ENCODE peak calls at places on chromosomes 12 and 14, in six cellular contexts. One of them, this sample, is unnamed.

GRCh38 chr12:112546339-112546738 is 127.6 kb downstream of the PTPN11 start:
- DNase-seq in testis: no peak
- DNase-seq in NCI-H2081: no peak
- DNase-seq in effector CD4-positive, alpha-beta T cell: no peak
- DNase-seq in cerebellar cortex: no peak
- DNase-seq in NCI-H146: no peak
- DNase-seq in this sample: no peak

GRCh38 chr12:31896514-31897039 is 62.6 kb upstream of the RESF1 start:
- DNase-seq in NCI-H146: no peak
- DNase-seq in NCI-H2081: no peak
- DNase-seq in cerebellar cortex: no peak
- DNase-seq in testis: peak; percentile 60
- DNase-seq in effector CD4-positive, alpha-beta T cell: peak; percentile 69
- DNase-seq in this sample: no peak

GRCh38 chr12:98852181-98852580 is 207.1 kb downstream of the APAF1 start:
- DNase-seq in testis: no peak
- DNase-seq in effector CD4-positive, alpha-beta T cell: no peak
- DNase-seq in NCI-H2081: no peak
- DNase-seq in cerebellar cortex: no peak
- DNase-seq in NCI-H146: no peak
- DNase-seq in this sample: no peak

GRCh38 chr12:116164976-116165425 is 112.5 kb downstream of the MED13L start:
- DNase-seq in cerebellar cortex: no peak
- DNase-seq in NCI-H146: no peak
- DNase-seq in NCI-H2081: no peak
- DNase-seq in testis: no peak
- DNase-seq in effector CD4-positive, alpha-beta T cell: no peak
- DNase-seq in this sample: no peak

GRCh38 chr14:75757644-75758402 is 96.8 kb downstream of the TTLL5 start:
- DNase-seq in NCI-H146: no peak
- DNase-seq in testis: no peak
- DNase-seq in cerebellar cortex: no peak
- DNase-seq in effector CD4-positive, alpha-beta T cell: no peak
- DNase-seq in NCI-H2081: no peak
- DNase-seq in this sample: no peak

GRCh38 chr12:83826112-83826511 is 1086.5 kb downstream of the SLC6A15 start:
- DNase-seq in effector CD4-positive, alpha-beta T cell: no peak
- DNase-seq in NCI-H146: no peak
- DNase-seq in testis: peak; percentile 58
- DNase-seq in NCI-H2081: no peak
- DNase-seq in cerebellar cortex: no peak
- DNase-seq in this sample: no peak

GRCh38 chr12:7374423-7375144 is 69.4 kb downstream of the CD163L1 start:
- DNase-seq in effector CD4-positive, alpha-beta T cell: no peak
- DNase-seq in testis: peak; percentile 19
- DNase-seq in NCI-H2081: no peak
- DNase-seq in NCI-H146: peak; percentile 31
- DNase-seq in cerebellar cortex: peak; percentile 24
- DNase-seq in this sample: no peak

GRCh38 chr14:105203057-105203494 is 22.0 kb upstream of the NUDT14 start:
- DNase-seq in testis: peak; percentile 78
- DNase-seq in NCI-H2081: no peak
- DNase-seq in NCI-H146: peak; percentile 54
- DNase-seq in effector CD4-positive, alpha-beta T cell: peak; percentile 54
- DNase-seq in cerebellar cortex: peak; percentile 62
- DNase-seq in this sample: peak; percentile 35

GRCh38 chr12:92602476-92602875 is 100.3 kb upstream of the PLEKHG7 start:
- DNase-seq in cerebellar cortex: no peak
- DNase-seq in testis: no peak
- DNase-seq in NCI-H146: no peak
- DNase-seq in NCI-H2081: no peak
- DNase-seq in effector CD4-positive, alpha-beta T cell: no peak
- DNase-seq in this sample: no peak

GRCh38 chr12:62211510-62211909 is 48.7 kb upstream of the USP15 start:
- DNase-seq in testis: no peak
- DNase-seq in NCI-H146: no peak
- DNase-seq in cerebellar cortex: no peak
- DNase-seq in effector CD4-positive, alpha-beta T cell: no peak
- DNase-seq in NCI-H2081: no peak
- DNase-seq in this sample: no peak

GRCh38 chr12:47821346-47821706 is 1.6 kb upstream of the HDAC7 start:
- DNase-seq in testis: no peak
- DNase-seq in effector CD4-positive, alpha-beta T cell: no peak
- DNase-seq in cerebellar cortex: no peak
- DNase-seq in NCI-H2081: no peak
- DNase-seq in NCI-H146: no peak
- DNase-seq in this sample: no peak

GRCh38 chr14:34065222-34065621 is 114.3 kb upstream of the EGLN3 start:
- DNase-seq in testis: no peak
- DNase-seq in effector CD4-positive, alpha-beta T cell: no peak
- DNase-seq in NCI-H2081: no peak
- DNase-seq in NCI-H146: no peak
- DNase-seq in cerebellar cortex: no peak
- DNase-seq in this sample: no peak

GRCh38 chr12:131911251-131911650 is 16.8 kb downstream of the ULK1 start:
- DNase-seq in effector CD4-positive, alpha-beta T cell: no peak
- DNase-seq in NCI-H146: no peak
- DNase-seq in NCI-H2081: no peak
- DNase-seq in cerebellar cortex: no peak
- DNase-seq in testis: no peak
- DNase-seq in this sample: no peak

This sample was measured in NCI-H774.